ENCODE peak calls at places on chromosome 9, in seven cellular contexts. I is A549, Z is stomach, Y is suprapubic skin, Q is ovary, G is SK-N-SH, J is HepG2. C is an unnamed sample.

GRCh38 chr9:36389590-36389989 is 10.5 kb downstream of the RNF38 start:
- DNase-seq in J (no peak), I (no peak), G (no peak), Y (no peak), Z (no peak), Q (no peak), C (no peak)

GRCh38 chr9:126791406-126792230 is 13.2 kb upstream of the ZBTB43 start:
- DNase-seq in J (peak), Z (no peak), G (no peak), Y (no peak), I (peak), Q (no peak), C (no peak)

GRCh38 chr9:37293664-37294524 is 128.6 kb upstream of the GRHPR start:
- DNase-seq in Z (no peak), J (no peak), Y (no peak), I (no peak), G (peak), Q (no peak), C (no peak)

GRCh38 chr9:93674580-93675335 is 98.4 kb downstream of the PHF2 start:
- DNase-seq in J (no peak), G (peak), Q (peak), I (no peak), Z (peak), Y (peak), C (no peak)

GRCh38 chr9:74570879-74571512 is 73.9 kb downstream of the RORB start:
- DNase-seq in J (peak), I (peak), Y (no peak), G (peak), Z (no peak), Q (no peak), C (no peak)

GRCh38 chr9:127397722-127398647 is 1.0 kb downstream of the SLC2A8 start:
- DNase-seq in I (peak), Y (no peak), Q (peak), Z (peak), G (peak), J (peak), C (peak)

GRCh38 chr9:69299316-69299715 is 25.7 kb upstream of the ENTREP1 start:
- DNase-seq in Q (no peak), I (no peak), G (no peak), J (no peak), Z (no peak), Y (no peak), C (no peak)

GRCh38 chr9:12818431-12819000 is 43.7 kb downstream of the LURAP1L start:
- DNase-seq in I (peak), J (no peak), Z (no peak), Y (peak), G (no peak), Q (no peak), C (peak)

GRCh38 chr9:136526625-136527066 is 19.2 kb downstream of the NOTCH1 start:
- DNase-seq in I (no peak), Y (no peak), G (no peak), Z (peak), Q (no peak), J (no peak), C (peak)
- TF ChIP-seq EP300 in I (no peak), Y (no peak), G (no peak), Z (no peak), Q (no peak), J (no peak), C (no peak)

GRCh38 chr9:121604242-121604641 is 47.2 kb upstream of the DAB2IP start:
- DNase-seq in Q (no peak), I (no peak), G (peak), Y (no peak), Z (peak), J (peak), C (no peak)

GRCh38 chr9:121604654-121605053 is 46.8 kb upstream of the DAB2IP start:
- DNase-seq in Y (no peak), I (no peak), G (no peak), J (no peak), Z (no peak), Q (no peak), C (no peak)

GRCh38 chr9:121610638-121610953 is 40.8 kb upstream of the DAB2IP start:
- DNase-seq in G (no peak), J (no peak), Q (no peak), Z (no peak), I (no peak), Y (no peak), C (no peak)

GRCh38 chr9:121609845-121610637 is 41.4 kb upstream of the DAB2IP start:
- DNase-seq in Q (peak), G (no peak), J (peak), I (peak), Z (peak), Y (no peak), C (no peak)

DNA sequence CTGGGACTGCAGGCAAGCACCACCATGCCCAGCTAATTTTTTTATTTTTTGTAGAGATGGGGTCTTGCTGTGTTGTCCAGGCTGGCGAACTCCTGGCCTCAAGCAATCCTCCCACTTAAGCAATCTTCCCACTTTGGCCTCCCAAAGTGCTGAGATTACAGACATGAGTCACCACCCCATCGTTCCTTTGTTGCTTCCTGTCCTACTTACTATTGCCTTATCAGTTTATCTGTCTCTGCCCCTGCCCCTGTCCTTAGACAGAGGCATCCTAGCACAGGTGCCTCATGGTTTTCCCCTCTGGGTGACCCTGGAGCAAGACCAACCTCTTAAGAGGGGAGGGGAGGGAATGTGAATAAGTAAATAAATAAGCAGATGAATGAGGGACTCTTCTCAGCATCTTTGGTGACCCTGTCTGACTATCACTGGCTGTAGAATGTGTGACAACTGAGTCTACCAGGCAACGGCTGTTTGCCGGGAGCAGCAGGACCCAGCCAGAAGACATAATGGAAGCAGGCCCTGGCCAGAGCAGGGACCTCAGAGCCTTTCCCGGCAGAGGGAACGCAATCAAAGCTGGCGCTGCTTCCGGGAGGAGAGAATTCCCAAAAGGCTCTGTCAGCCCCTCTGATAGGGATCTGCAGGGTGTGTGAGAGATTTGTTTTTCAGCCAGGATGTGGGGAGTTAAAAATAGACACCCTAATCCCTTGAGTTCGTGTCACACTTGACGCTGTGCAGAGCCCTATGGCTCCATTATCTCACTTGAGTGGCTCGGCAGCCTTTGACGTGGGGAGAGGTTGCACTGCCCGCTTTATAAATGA is 43.8 kb upstream of the DAB2IP start:
- DNase-seq in G (peak), Y (no peak), Z (no peak), J (peak), I (no peak), Q (no peak), C (no peak)
- TF ChIP-seq EP300 in G (peak), Y (no peak), Z (peak), J (no peak), I (no peak), Q (no peak), C (peak)

GRCh38 chr9:133074111-133074651 is 12.4 kb downstream of the CEL start:
- DNase-seq in Z (no peak), J (no peak), Q (no peak), I (no peak), Y (no peak), G (no peak), C (no peak)

GRCh38 chr9:133067813-133068212 is 6.0 kb downstream of the CEL start:
- DNase-seq in Q (no peak), I (no peak), Z (no peak), J (no peak), G (no peak), Y (no peak), C (no peak)

GRCh38 chr9:133073264-133074000 is 11.7 kb downstream of the CEL start:
- DNase-seq in Y (no peak), J (no peak), Z (no peak), G (no peak), I (no peak), Q (no peak), C (no peak)

GRCh38 chr9:133075925-133076324 is 14.1 kb downstream of the CEL start:
- DNase-seq in Y (no peak), J (peak), Z (no peak), I (no peak), Q (no peak), G (no peak), C (no peak)

DNA sequence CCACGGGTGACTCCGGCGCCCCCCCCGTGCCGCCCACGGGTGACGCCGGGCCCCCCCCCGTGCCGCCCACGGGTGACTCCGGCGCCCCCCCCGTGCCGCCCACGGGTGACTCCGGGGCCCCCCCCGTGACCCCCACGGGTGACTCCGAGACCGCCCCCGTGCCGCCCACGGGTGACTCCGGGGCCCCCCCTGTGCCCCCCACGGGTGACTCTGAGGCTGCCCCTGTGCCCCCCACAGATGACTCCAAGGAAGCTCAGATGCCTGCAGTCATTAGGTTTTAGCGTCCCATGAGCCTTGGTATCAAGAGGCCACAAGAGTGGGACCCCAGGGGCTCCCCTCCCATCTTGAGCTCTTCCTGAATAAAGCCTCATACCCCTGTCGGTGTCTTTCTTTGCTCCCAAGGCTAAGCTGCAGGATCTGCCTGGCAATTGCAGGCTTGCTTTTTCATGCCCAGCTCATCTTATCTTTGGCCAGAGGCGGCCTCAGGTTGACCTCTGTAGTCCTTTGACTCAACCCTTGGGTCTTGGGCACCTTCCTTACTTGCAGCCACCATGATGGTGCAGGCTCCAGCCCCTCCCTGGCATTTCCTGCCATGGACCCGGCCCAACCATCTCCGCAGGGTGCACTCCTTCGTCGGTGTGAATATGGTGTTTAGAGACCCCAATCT is 9.8 kb downstream of the CEL start:
- DNase-seq in G (peak), J (no peak), Y (peak), Q (no peak), Z (no peak), I (no peak), C (no peak)
- TF ChIP-seq EP300 in G (no peak), J (no peak), Y (no peak), Q (no peak), Z (no peak), I (no peak), C (no peak)

GRCh38 chr9:132849168-132849831 is 28.8 kb downstream of the AK8 start:
- DNase-seq in Q (no peak), I (no peak), G (peak), Y (no peak), Z (peak), J (no peak), C (peak)
- TF ChIP-seq EP300 in Q (no peak), I (no peak), G (no peak), Y (no peak), Z (peak), J (no peak), C (peak)